ENCODE peak calls at places on chromosomes 2 and 18, in eight cellular contexts. E is cardiac muscle cell, Y is H54, Q is colonic mucosa, O is T-cell, D is SW480, A is pancreas, H is glutamatergic neuron. P is an unnamed sample.

GRCh38 chr2:38507712-38508111 is 95.0 kb downstream of the HNRNPLL start:
- DNase-seq in E (no peak), Y (no peak), Q (no peak), O (no peak), D (no peak), A (no peak), H (no peak), P (no peak)

GRCh38 chr2:44245068-44245861 is 30.0 kb upstream of the SLC3A1 start:
- DNase-seq in E (no peak), Y (no peak), Q (peak; percentile 45), O (no peak), D (peak; percentile 82), A (no peak), H (no peak), P (peak; percentile 38)

GRCh38 chr2:11631462-11631861 is 38.5 kb downstream of the NTSR2 start:
- DNase-seq in E (no peak), Y (no peak), Q (no peak), O (no peak), D (no peak), A (no peak), H (no peak), P (no peak)

GRCh38 chr2:191462370-191462769 is 215.6 kb upstream of the NABP1 start:
- DNase-seq in E (no peak), Y (no peak), Q (no peak), O (no peak), D (no peak), A (no peak), H (peak; percentile 19), P (no peak)

GRCh38 chr18:32624182-32624723 is 148.6 kb downstream of the KLHL14 start:
- DNase-seq in E (no peak), Y (no peak), Q (no peak), O (no peak), D (no peak), A (no peak), H (no peak), P (no peak)

GRCh38 chr18:59328683-59329082 is 10.2 kb upstream of the CPLX4 start:
- DNase-seq in E (no peak), Y (no peak), Q (no peak), O (no peak), D (no peak), A (no peak), H (no peak), P (no peak)

GRCh38 chr2:240426797-240427721 is 8.4 kb upstream of the GPC1 start:
- DNase-seq in E (peak; percentile 74), Y (no peak), Q (no peak), O (no peak), D (peak; percentile 54), A (peak; percentile 63), H (no peak), P (peak; percentile 40)

GRCh38 chr2:178863856-178864620 is 56.8 kb upstream of the TTN start:
- DNase-seq in E (peak; percentile 27), Y (peak; percentile 16), Q (peak; percentile 19), O (no peak), D (no peak), A (peak; percentile 54), H (peak; percentile 16), P (no peak)

GRCh38 chr18:13376841-13377351 is 158.3 kb downstream of the LDLRAD4 start:
- DNase-seq in E (no peak), Y (no peak), Q (no peak), O (peak; percentile 72), D (no peak), A (no peak), H (no peak), P (no peak)

GRCh38 chr2:122255924-122256323 is 500.5 kb downstream of the TSN start:
- DNase-seq in E (no peak), Y (no peak), Q (no peak), O (no peak), D (peak; percentile 11), A (no peak), H (no peak), P (no peak)

GRCh38 chr18:3453540-3454364 is 3.8 kb downstream of the TGIF1 start:
- DNase-seq in E (peak; percentile 96), Y (no peak), Q (peak; percentile 67), O (peak; percentile 13), D (peak; percentile 52), A (no peak), H (no peak), P (peak; percentile 56)

GRCh38 chr2:231611273-231612198 is 18.9 kb downstream of the TEX44 start:
- DNase-seq in E (peak; percentile 44), Y (peak; percentile 98), Q (peak; percentile 59), O (no peak), D (peak; percentile 85), A (no peak), H (peak; percentile 56), P (peak; percentile 74)

GRCh38 chr2:217797170-217797569 is 205.6 kb downstream of the TNS1 start:
- DNase-seq in E (no peak), Y (no peak), Q (peak; percentile 17), O (no peak), D (no peak), A (no peak), H (no peak), P (no peak)

GRCh38 chr18:51193621-51194287 is 3.7 kb downstream of the MEX3C start:
- DNase-seq in E (peak; percentile 15), Y (no peak), Q (no peak), O (no peak), D (no peak), A (no peak), H (no peak), P (no peak)